ENCODE peak calls at places on chromosomes 2 and 18, in eight cellular contexts. One of them, this sample, is unnamed.
A peak's percentile ranks its signal among the peaks of the same experiment; 100 is the strongest.

GRCh38 chr2:218993345-218994315 is at the start of gene CRYBA2:
- DNase-seq in H1: no peak
- DNase-seq in A549: no peak
- DNase-seq in GM12878: no peak
- DNase-seq in SK-N-SH: peak; percentile 16
- DNase-seq in WTC11: peak; percentile 53
- DNase-seq in HepG2: no peak
- DNase-seq in K562: peak; percentile 42
- DNase-seq in this sample: no peak

GRCh38 chr2:118902279-118903028 is 39.5 kb upstream of the MARCO start:
- DNase-seq in SK-N-SH: no peak
- DNase-seq in GM12878: no peak
- DNase-seq in HepG2: no peak
- DNase-seq in WTC11: no peak
- DNase-seq in K562: no peak
- DNase-seq in A549: no peak
- DNase-seq in H1: no peak
- DNase-seq in this sample: no peak

GRCh38 chr18:57353137-57353939 is 981 bp downstream of the ST8SIA3 start:
- DNase-seq in K562: no peak
- DNase-seq in WTC11: peak; percentile 65
- DNase-seq in A549: no peak
- DNase-seq in SK-N-SH: peak; percentile 88
- DNase-seq in H1: no peak
- DNase-seq in GM12878: no peak
- DNase-seq in HepG2: no peak
- DNase-seq in this sample: no peak

GRCh38 chr2:2662847-2663356 is 331.8 kb upstream of the MYT1L start:
- DNase-seq in GM12878: no peak
- DNase-seq in K562: no peak
- DNase-seq in SK-N-SH: no peak
- DNase-seq in WTC11: no peak
- DNase-seq in HepG2: no peak
- DNase-seq in A549: no peak
- DNase-seq in H1: no peak
- DNase-seq in this sample: no peak

GRCh38 chr2:199455186-199455532 is 2.6 kb downstream of the SATB2 start:
- DNase-seq in WTC11: no peak
- DNase-seq in SK-N-SH: no peak
- DNase-seq in H1: no peak
- DNase-seq in HepG2: no peak
- DNase-seq in K562: no peak
- DNase-seq in GM12878: no peak
- DNase-seq in A549: no peak
- DNase-seq in this sample: no peak

GRCh38 chr2:72744049-72744448 is 81.8 kb downstream of the EXOC6B start:
- DNase-seq in A549: no peak
- DNase-seq in GM12878: no peak
- DNase-seq in WTC11: no peak
- DNase-seq in K562: no peak
- DNase-seq in HepG2: no peak
- DNase-seq in H1: no peak
- DNase-seq in SK-N-SH: no peak
- DNase-seq in this sample: peak; percentile 67

GRCh38 chr2:51251356-51251755 is 219.4 kb upstream of the NRXN1 start:
- DNase-seq in H1: no peak
- DNase-seq in SK-N-SH: no peak
- DNase-seq in HepG2: no peak
- DNase-seq in GM12878: no peak
- DNase-seq in A549: no peak
- DNase-seq in WTC11: no peak
- DNase-seq in K562: no peak
- DNase-seq in this sample: no peak

GRCh38 chr2:112881217-112882000 is 29.6 kb upstream of the IL37 start:
- DNase-seq in WTC11: no peak
- DNase-seq in H1: no peak
- DNase-seq in HepG2: peak; percentile 54
- DNase-seq in K562: peak; percentile 56
- DNase-seq in A549: no peak
- DNase-seq in GM12878: peak; percentile 58
- DNase-seq in SK-N-SH: no peak
- DNase-seq in this sample: peak; percentile 94

GRCh38 chr18:10490401-10491289 is 35.2 kb upstream of the NAPG start:
- DNase-seq in HepG2: peak; percentile 77
- DNase-seq in GM12878: peak; percentile 58
- DNase-seq in A549: peak; percentile 56
- DNase-seq in SK-N-SH: no peak
- DNase-seq in H1: no peak
- DNase-seq in WTC11: peak; percentile 58
- DNase-seq in K562: peak; percentile 49
- DNase-seq in this sample: no peak

GRCh38 chr2:47108638-47109372 is 46.3 kb downstream of the STPG4 start:
- DNase-seq in K562: no peak
- DNase-seq in WTC11: no peak
- DNase-seq in GM12878: no peak
- DNase-seq in HepG2: no peak
- DNase-seq in H1: no peak
- DNase-seq in SK-N-SH: no peak
- DNase-seq in A549: no peak
- DNase-seq in this sample: peak; percentile 30

GRCh38 chr2:65070172-65070830 is 14.1 kb downstream of the CEP68 start:
- DNase-seq in HepG2: peak; percentile 84
- DNase-seq in A549: no peak
- DNase-seq in H1: no peak
- DNase-seq in SK-N-SH: no peak
- DNase-seq in K562: no peak
- DNase-seq in GM12878: no peak
- DNase-seq in WTC11: no peak
- DNase-seq in this sample: peak; percentile 80

GRCh38 chr2:75810931-75811330 is 100.2 kb upstream of the GCFC2 start:
- DNase-seq in K562: no peak
- DNase-seq in A549: no peak
- DNase-seq in H1: no peak
- DNase-seq in HepG2: no peak
- DNase-seq in SK-N-SH: no peak
- DNase-seq in WTC11: no peak
- DNase-seq in GM12878: no peak
- DNase-seq in this sample: no peak

GRCh38 chr2:74917702-74918619 is 40.5 kb upstream of the POLE4 start:
- DNase-seq in K562: no peak
- DNase-seq in GM12878: no peak
- DNase-seq in HepG2: peak; percentile 91
- DNase-seq in SK-N-SH: no peak
- DNase-seq in WTC11: no peak
- DNase-seq in A549: peak; percentile 27
- DNase-seq in H1: no peak
- DNase-seq in this sample: peak; percentile 96

DNA sequence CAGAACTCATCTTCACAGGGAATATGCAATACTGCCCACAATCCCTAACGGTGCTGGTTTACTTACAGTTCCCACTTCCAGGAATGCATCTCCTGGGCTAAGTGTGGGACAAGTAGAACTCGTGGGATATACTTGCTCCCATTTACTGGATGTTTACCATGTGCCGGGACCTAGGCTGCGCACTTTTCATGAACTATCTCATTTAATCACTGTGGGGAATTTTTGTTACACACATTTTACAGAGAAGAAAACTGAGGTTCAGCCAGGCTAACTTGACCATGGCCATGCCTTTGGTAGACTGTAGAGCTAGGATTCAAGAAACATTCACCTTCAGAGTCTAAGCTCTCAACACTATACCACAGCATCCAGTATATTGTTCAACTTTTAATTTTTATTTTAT is 24.4 kb upstream of the MBOAT2 start:
- DNase-seq in WTC11: no peak
- DNase-seq in GM12878: no peak
- DNase-seq in K562: no peak
- DNase-seq in H1: no peak
- DNase-seq in HepG2: no peak
- DNase-seq in A549: no peak
- DNase-seq in SK-N-SH: no peak
- DNase-seq in this sample: no peak
- TF ChIP-seq USF2 in WTC11: no peak
- TF ChIP-seq USF2 in GM12878: no peak
- TF ChIP-seq USF2 in K562: no peak
- TF ChIP-seq USF2 in H1: no peak
- TF ChIP-seq USF2 in HepG2: no peak
- TF ChIP-seq USF2 in A549: no peak
- TF ChIP-seq USF2 in SK-N-SH: no peak
- TF ChIP-seq USF2 in this sample: no peak

DNA sequence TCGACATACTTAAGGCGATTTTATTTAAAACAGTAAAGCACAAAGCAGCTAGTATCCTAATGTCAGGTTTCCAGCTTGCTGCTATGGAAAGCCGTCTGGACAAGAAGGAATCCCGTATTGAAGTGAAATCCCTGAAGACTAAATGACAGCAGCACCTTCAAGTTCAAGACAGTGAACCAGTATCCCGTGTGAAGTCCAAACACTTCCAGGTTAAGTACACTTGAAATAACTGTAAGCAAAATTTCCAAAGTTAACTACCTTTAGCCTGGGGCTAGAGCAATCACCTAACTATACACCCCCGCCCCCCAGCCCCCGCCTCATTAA is 1.2 kb downstream of the MBOAT2 start:
- DNase-seq in SK-N-SH: no peak
- DNase-seq in A549: no peak
- DNase-seq in HepG2: no peak
- DNase-seq in H1: no peak
- DNase-seq in WTC11: no peak
- DNase-seq in K562: peak; percentile 42
- DNase-seq in GM12878: no peak
- DNase-seq in this sample: no peak
- TF ChIP-seq USF2 in SK-N-SH: no peak
- TF ChIP-seq USF2 in A549: no peak
- TF ChIP-seq USF2 in HepG2: no peak
- TF ChIP-seq USF2 in H1: no peak
- TF ChIP-seq USF2 in WTC11: no peak
- TF ChIP-seq USF2 in K562: no peak
- TF ChIP-seq USF2 in GM12878: no peak
- TF ChIP-seq USF2 in this sample: no peak

DNA sequence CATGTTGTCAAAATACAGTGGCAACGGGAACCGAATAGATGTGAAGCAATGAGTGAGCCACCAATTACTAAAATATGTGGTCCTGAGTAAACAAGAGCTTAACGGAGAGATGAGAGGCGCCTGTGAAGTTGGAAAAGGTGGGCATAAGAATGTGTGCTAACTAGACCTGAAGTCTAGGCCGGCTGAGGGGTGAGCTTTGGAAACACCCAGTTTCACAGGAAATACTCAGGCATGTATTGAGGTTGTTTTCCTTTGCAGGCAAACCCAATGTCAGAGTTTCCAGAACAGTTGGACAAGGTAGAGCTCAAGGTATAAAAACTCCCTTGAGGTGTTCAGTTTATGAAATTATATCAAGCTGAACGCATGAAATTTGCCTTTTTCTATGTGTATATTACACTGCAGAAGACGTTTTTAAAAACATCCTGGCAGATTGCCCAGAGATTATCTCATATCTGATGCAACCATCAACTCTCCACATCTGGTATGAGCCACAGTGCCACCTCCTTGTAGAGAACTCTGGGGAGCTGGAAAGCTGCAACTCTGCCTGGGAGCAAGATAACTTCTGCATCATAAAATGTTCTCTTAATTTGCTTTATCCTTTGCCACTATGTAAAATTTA is 3.9 kb upstream of the WDSUB1 start:
- DNase-seq in GM12878: no peak
- DNase-seq in SK-N-SH: peak; percentile 57
- DNase-seq in A549: peak; percentile 38
- DNase-seq in WTC11: no peak
- DNase-seq in HepG2: peak; percentile 33
- DNase-seq in K562: peak; percentile 49
- DNase-seq in H1: no peak
- DNase-seq in this sample: peak; percentile 94
- TF ChIP-seq USF2 in GM12878: no peak
- TF ChIP-seq USF2 in SK-N-SH: no peak
- TF ChIP-seq USF2 in A549: no peak
- TF ChIP-seq USF2 in WTC11: no peak
- TF ChIP-seq USF2 in HepG2: no peak
- TF ChIP-seq USF2 in K562: no peak
- TF ChIP-seq USF2 in H1: no peak
- TF ChIP-seq USF2 in this sample: no peak

GRCh38 chr2:159131882-159132281 is 154.6 kb downstream of the WDSUB1 start:
- DNase-seq in K562: no peak
- DNase-seq in HepG2: no peak
- DNase-seq in GM12878: no peak
- DNase-seq in WTC11: no peak
- DNase-seq in A549: no peak
- DNase-seq in SK-N-SH: no peak
- DNase-seq in H1: no peak
- DNase-seq in this sample: peak; percentile 97
- TF ChIP-seq USF2 in K562: no peak
- TF ChIP-seq USF2 in HepG2: no peak
- TF ChIP-seq USF2 in GM12878: no peak
- TF ChIP-seq USF2 in WTC11: no peak
- TF ChIP-seq USF2 in A549: no peak
- TF ChIP-seq USF2 in SK-N-SH: no peak
- TF ChIP-seq USF2 in H1: no peak
- TF ChIP-seq USF2 in this sample: no peak

GRCh38 chr18:48545690-48546365 is 7.0 kb downstream of the CTIF start:
- DNase-seq in A549: no peak
- DNase-seq in SK-N-SH: peak; percentile 59
- DNase-seq in GM12878: no peak
- DNase-seq in HepG2: no peak
- DNase-seq in WTC11: peak; percentile 80
- DNase-seq in H1: no peak
- DNase-seq in K562: peak; percentile 81
- DNase-seq in this sample: peak; percentile 90
- TF ChIP-seq USF2 in A549: no peak
- TF ChIP-seq USF2 in SK-N-SH: no peak
- TF ChIP-seq USF2 in GM12878: no peak
- TF ChIP-seq USF2 in HepG2: no peak
- TF ChIP-seq USF2 in WTC11: no peak
- TF ChIP-seq USF2 in H1: no peak
- TF ChIP-seq USF2 in K562: no peak
- TF ChIP-seq USF2 in this sample: no peak

GRCh38 chr2:115165529-115166109 is 723.2 kb downstream of the DPP10 start:
- DNase-seq in K562: peak; percentile 28
- DNase-seq in A549: no peak
- DNase-seq in H1: no peak
- DNase-seq in HepG2: peak; percentile 43
- DNase-seq in GM12878: no peak
- DNase-seq in SK-N-SH: peak; percentile 34
- DNase-seq in WTC11: no peak
- DNase-seq in this sample: peak; percentile 12
- TF ChIP-seq USF2 in K562: no peak
- TF ChIP-seq USF2 in A549: no peak
- TF ChIP-seq USF2 in H1: no peak
- TF ChIP-seq USF2 in HepG2: no peak
- TF ChIP-seq USF2 in GM12878: no peak
- TF ChIP-seq USF2 in SK-N-SH: no peak
- TF ChIP-seq USF2 in WTC11: no peak
- TF ChIP-seq USF2 in this sample: no peak

GRCh38 chr2:98875081-98875728 is 60.8 kb downstream of the CRACDL start:
- DNase-seq in A549: no peak
- DNase-seq in WTC11: no peak
- DNase-seq in GM12878: peak; percentile 4
- DNase-seq in HepG2: no peak
- DNase-seq in SK-N-SH: no peak
- DNase-seq in K562: no peak
- DNase-seq in H1: no peak
- DNase-seq in this sample: no peak
- TF ChIP-seq USF2 in A549: no peak
- TF ChIP-seq USF2 in WTC11: no peak
- TF ChIP-seq USF2 in GM12878: no peak
- TF ChIP-seq USF2 in HepG2: no peak
- TF ChIP-seq USF2 in SK-N-SH: no peak
- TF ChIP-seq USF2 in K562: no peak
- TF ChIP-seq USF2 in H1: no peak
- TF ChIP-seq USF2 in this sample: no peak

GRCh38 chr18:41906528-41907256 is 48.3 kb upstream of the PIK3C3 start:
- DNase-seq in HepG2: peak; percentile 13
- DNase-seq in GM12878: peak; percentile 33
- DNase-seq in SK-N-SH: peak; percentile 51
- DNase-seq in A549: peak; percentile 10
- DNase-seq in K562: peak; percentile 51
- DNase-seq in WTC11: no peak
- DNase-seq in H1: no peak
- DNase-seq in this sample: peak; percentile 69
- TF ChIP-seq USF2 in HepG2: no peak
- TF ChIP-seq USF2 in GM12878: no peak
- TF ChIP-seq USF2 in SK-N-SH: no peak
- TF ChIP-seq USF2 in A549: no peak
- TF ChIP-seq USF2 in K562: no peak
- TF ChIP-seq USF2 in WTC11: no peak
- TF ChIP-seq USF2 in H1: no peak
- TF ChIP-seq USF2 in this sample: no peak